ENCODE peak calls at places on chromosomes 2 and 18, in ten cellular contexts. N is brain microvascular endothelial cell, V is tibial artery, O is psoas muscle, P is foreskin fibroblast, I is mammary epithelial cell, E is adrenal gland, C is WERI-Rb-1, F is left lung, G is OCI-LY7. K is an unnamed sample.
A peak's percentile ranks its signal among the peaks of the same experiment; 100 is the strongest.

GRCh38 chr2:189152476-189152875 is 27.1 kb downstream of the COL5A2 start:
- DNase-seq in V (peak; percentile 66), E (no peak), I (no peak), G (no peak), N (no peak), F (no peak), O (no peak), C (no peak), P (no peak), K (no peak)

GRCh38 chr2:161250864-161251436 is 57.3 kb upstream of the PSMD14 start:
- DNase-seq in I (peak; percentile 71), C (peak; percentile 42), V (no peak), E (no peak), N (peak; percentile 27), P (peak; percentile 58), O (no peak), G (peak; percentile 70), F (no peak), K (peak; percentile 32)

GRCh38 chr18:12283256-12283655 is 24.8 kb upstream of the TUBB6 start:
- DNase-seq in C (no peak), I (peak; percentile 84), V (no peak), P (peak; percentile 62), F (no peak), O (no peak), G (no peak), N (peak; percentile 54), E (no peak), K (no peak)

GRCh38 chr2:67451086-67451832 is 54.1 kb downstream of the ETAA1 start:
- DNase-seq in C (no peak), V (no peak), O (no peak), F (no peak), G (no peak), I (peak; percentile 100), N (peak; percentile 86), E (no peak), P (peak; percentile 90), K (no peak)

GRCh38 chr18:63182247-63182771 is 137.3 kb downstream of the BCL2 start:
- DNase-seq in O (no peak), N (no peak), F (no peak), I (no peak), C (no peak), E (no peak), G (no peak), V (no peak), P (no peak), K (no peak)

GRCh38 chr2:180657054-180657453 is 323.4 kb upstream of the UBE2E3 start:
- DNase-seq in V (no peak), O (no peak), I (peak; percentile 53), C (no peak), E (no peak), F (no peak), G (no peak), P (peak; percentile 79), N (peak; percentile 67), K (no peak)

GRCh38 chr2:98899041-98899702 is 36.9 kb downstream of the CRACDL start:
- DNase-seq in P (no peak), E (peak; percentile 29), O (no peak), F (no peak), C (no peak), V (no peak), N (no peak), G (no peak), I (no peak), K (no peak)

GRCh38 chr2:30031184-30031583 is 109.8 kb upstream of the ALK start:
- DNase-seq in E (no peak), F (no peak), I (no peak), N (no peak), V (no peak), G (no peak), P (no peak), C (no peak), O (no peak), K (no peak)

GRCh38 chr2:197926673-197927072 is 122.3 kb downstream of the PLCL1 start:
- DNase-seq in N (no peak), C (no peak), F (no peak), G (no peak), E (no peak), P (peak; percentile 31), O (no peak), V (no peak), I (no peak), K (no peak)

GRCh38 chr2:1840046-1840445 is 95.7 kb upstream of the PXDN start:
- DNase-seq in P (no peak), C (no peak), O (no peak), N (no peak), I (no peak), F (no peak), G (no peak), E (no peak), V (no peak), K (no peak)

GRCh38 chr2:1838426-1838825 is 94.1 kb upstream of the PXDN start:
- DNase-seq in N (no peak), O (no peak), V (peak; percentile 23), I (no peak), G (no peak), P (no peak), C (no peak), F (no peak), E (no peak), K (no peak)

GRCh38 chr2:1837458-1837857 is 93.1 kb upstream of the PXDN start:
- DNase-seq in O (no peak), I (no peak), E (no peak), N (no peak), C (no peak), G (no peak), V (peak; percentile 64), F (no peak), P (no peak), K (no peak)

GRCh38 chr2:1837022-1837421 is 92.7 kb upstream of the PXDN start:
- DNase-seq in F (no peak), I (no peak), E (no peak), N (no peak), V (peak; percentile 70), G (no peak), O (no peak), C (no peak), P (peak; percentile 10), K (no peak)

GRCh38 chr2:1839066-1839756 is 94.9 kb upstream of the PXDN start:
- DNase-seq in V (no peak), I (no peak), N (no peak), P (no peak), O (no peak), E (no peak), G (no peak), F (no peak), C (no peak), K (no peak)
- TF ChIP-seq CTCF in V (no peak), I (no peak), N (peak; percentile 31), P (no peak), O (no peak), E (no peak), G (no peak), F (no peak), C (peak; percentile 17), K (peak; percentile 11)

GRCh38 chr2:38095996-38096861 is 20.3 kb upstream of the CYP1B1 start:
- DNase-seq in P (peak; percentile 68), N (no peak), I (peak; percentile 89), V (no peak), C (no peak), O (peak; percentile 36), G (no peak), E (no peak), F (no peak), K (no peak)

GRCh38 chr2:38095655-38095995 is 19.7 kb upstream of the CYP1B1 start:
- DNase-seq in P (no peak), I (no peak), O (no peak), C (no peak), V (no peak), N (no peak), G (no peak), E (no peak), F (no peak), K (no peak)

GRCh38 chr2:38097611-38098350 is 21.8 kb upstream of the CYP1B1 start:
- DNase-seq in P (no peak), V (no peak), G (no peak), N (no peak), I (peak; percentile 31), F (no peak), O (no peak), C (no peak), E (no peak), K (no peak)

GRCh38 chr2:38098351-38099095 is 22.6 kb upstream of the CYP1B1 start:
- DNase-seq in V (no peak), G (no peak), E (no peak), C (no peak), I (peak; percentile 19), F (no peak), O (no peak), N (no peak), P (no peak), K (no peak)

DNA sequence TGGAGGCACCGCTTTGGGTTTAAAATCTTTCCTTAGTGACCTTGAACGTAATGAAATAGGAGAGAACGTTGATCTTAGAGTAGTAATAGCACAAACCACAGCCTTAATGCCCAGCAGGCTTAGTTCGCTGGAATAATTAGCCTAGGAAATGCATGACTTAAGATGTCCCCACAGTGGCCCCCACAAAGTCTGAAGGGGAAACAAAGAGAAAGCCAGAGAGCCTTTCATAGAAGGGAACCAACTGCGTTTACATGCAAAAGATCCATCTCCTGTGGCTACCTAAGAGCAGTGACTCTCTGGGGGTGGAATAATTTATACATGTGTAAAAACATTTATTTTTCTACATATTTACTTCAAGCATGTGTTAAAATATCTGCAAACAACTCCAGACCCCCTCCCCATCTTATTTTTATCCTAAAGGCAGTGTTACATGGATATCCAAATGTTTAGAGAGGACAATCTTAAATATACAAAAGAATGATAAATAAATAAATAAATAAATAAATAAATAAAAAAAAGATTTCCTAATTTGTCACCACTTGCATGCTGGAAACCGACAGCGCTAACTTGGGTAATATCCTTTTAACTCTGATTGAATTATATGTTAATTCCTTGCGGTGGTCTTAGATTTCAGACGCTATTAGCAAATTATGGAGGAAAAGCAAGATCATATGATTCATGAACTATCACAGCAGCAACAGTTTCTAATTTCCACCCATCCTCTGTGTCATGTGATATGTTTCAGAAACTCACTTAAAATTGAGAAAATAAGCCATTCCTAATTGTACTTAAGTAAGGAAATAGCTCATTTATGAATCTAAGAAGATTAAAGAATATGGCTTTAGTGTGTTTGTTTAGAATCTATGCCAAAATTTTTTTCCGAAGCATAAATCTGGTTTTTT is 23.4 kb upstream of the CYP1B1 start:
- DNase-seq in F (no peak), C (no peak), V (no peak), O (no peak), I (no peak), P (no peak), E (no peak), G (no peak), N (no peak), K (no peak)
- H3K4me3 ChIP-seq in F (no peak overlapping the region), C (no peak overlapping the region), V (peak overlapping the region; percentile 26), O (peak overlapping the region; percentile 39), I (no peak overlapping the region), P (no peak overlapping the region), E (no peak overlapping the region), G (no peak overlapping the region), N (no peak overlapping the region), K (no peak overlapping the region)

GRCh38 chr2:233915133-233915532 is 2.0 kb upstream of the TRPM8 start:
- DNase-seq in N (no peak), O (no peak), C (no peak), E (no peak), G (peak; percentile 7), V (no peak), P (peak; percentile 12), I (no peak), F (no peak), K (no peak)
- TF ChIP-seq CTCF in N (peak; percentile 49), O (no peak), C (peak; percentile 42), E (no peak), G (peak; percentile 59), V (no peak), P (no peak), I (peak; percentile 30), F (no peak), K (peak; percentile 14)

GRCh38 chr2:121417826-121418225 is 112.9 kb upstream of the RNU4ATAC start:
- DNase-seq in V (no peak), F (no peak), I (no peak), O (no peak), P (no peak), N (no peak), G (no peak), C (no peak), E (no peak), K (no peak)
- H3K4me3 ChIP-seq in V (no peak overlapping the region), F (no peak overlapping the region), I (no peak overlapping the region), O (no peak overlapping the region), P (no peak overlapping the region), N (no peak overlapping the region), G (no peak overlapping the region), C (no peak overlapping the region), E (no peak overlapping the region), K (no peak overlapping the region)